ENCODE peak calls at places on chromosome 22, in nine cellular contexts. R, O, Y, X, Z, A, F, D and T are unnamed samples.
A peak's percentile ranks its signal among the peaks of the same experiment; 100 is the strongest.

GRCh38 chr22:42022162-42022847 is 23.7 kb downstream of the WBP2NL start:
- DNase-seq in Z (peak; percentile 56), R (no peak), A (no peak), O (no peak), F (no peak), D (no peak), Y (peak; percentile 51), X (no peak), T (peak; percentile 31)

GRCh38 chr22:22761963-22762772 is 117.8 kb downstream of the GGTLC2 start:
- DNase-seq in F (no peak), Z (no peak), O (no peak), X (no peak), Y (no peak), D (no peak), A (no peak), R (no peak), T (no peak)

GRCh38 chr22:34035209-34035608 is 114.9 kb upstream of the LARGE1 start:
- DNase-seq in D (no peak), A (no peak), X (no peak), Y (no peak), O (no peak), Z (no peak), F (no peak), R (no peak), T (no peak)

GRCh38 chr22:19932367-19933206 is 9.0 kb upstream of the COMT start:
- DNase-seq in A (no peak), F (no peak), D (no peak), Z (peak; percentile 22), R (peak; percentile 66), X (no peak), O (no peak), Y (no peak), T (no peak)

GRCh38 chr22:30636226-30637077 is 871 bp downstream of the SLC35E4 start:
- DNase-seq in Z (peak; percentile 66), A (peak; percentile 27), F (peak; percentile 8), R (peak; percentile 84), X (peak; percentile 9), Y (peak; percentile 43), O (peak; percentile 17), D (no peak), T (peak; percentile 48)

GRCh38 chr22:22520667-22521602 is 865 bp upstream of the ZNF280A start:
- DNase-seq in O (no peak), A (no peak), R (no peak), Z (no peak), D (no peak), X (no peak), Y (no peak), F (no peak), T (no peak)

GRCh38 chr22:44676441-44677298 is 25.3 kb upstream of the PRR5 start:
- DNase-seq in D (no peak), Z (no peak), X (no peak), R (no peak), A (no peak), O (no peak), F (no peak), Y (peak; percentile 74), T (no peak)

GRCh38 chr22:27970596-27971220 is 51.7 kb upstream of the PITPNB start:
- DNase-seq in F (no peak), Y (no peak), X (no peak), R (no peak), Z (no peak), D (no peak), O (no peak), A (no peak), T (no peak)

GRCh38 chr22:36365020-36365411 is 22.8 kb downstream of the MYH9 start:
- DNase-seq in F (peak; percentile 97), Z (peak; percentile 80), D (no peak), Y (peak; percentile 66), R (no peak), A (peak; percentile 75), X (no peak), O (peak; percentile 84), T (peak; percentile 71)

GRCh38 chr22:29149841-29150555 is 55.7 kb upstream of the EMID1 start:
- DNase-seq in Y (peak; percentile 20), A (no peak), Z (no peak), O (no peak), F (no peak), D (peak; percentile 46), X (no peak), R (peak; percentile 68), T (no peak)

GRCh38 chr22:48501231-48501750 is 1326.4 kb downstream of the BRD1 start:
- DNase-seq in X (no peak), A (no peak), Z (no peak), Y (no peak), R (peak; percentile 64), F (no peak), D (no peak), O (no peak), T (no peak)

GRCh38 chr22:24492391-24492790 is 2.7 kb upstream of the UPB1 start:
- DNase-seq in F (no peak), O (no peak), A (no peak), Z (no peak), Y (no peak), X (no peak), D (no peak), R (no peak), T (no peak)

GRCh38 chr22:21797444-21798221 is 62.0 kb upstream of the YPEL1 start:
- DNase-seq in O (no peak), X (no peak), A (no peak), Y (no peak), D (no peak), R (no peak), Z (no peak), F (peak; percentile 37), T (no peak)

GRCh38 chr22:35928273-35928798 is 100.3 kb downstream of the RBFOX2 start:
- DNase-seq in Z (no peak), O (no peak), X (no peak), Y (no peak), A (no peak), R (no peak), F (no peak), D (no peak), T (no peak)

GRCh38 chr22:48443680-48444079 is 1384.0 kb downstream of the BRD1 start:
- DNase-seq in Y (no peak), F (no peak), A (no peak), Z (no peak), D (no peak), R (peak; percentile 13), O (no peak), X (no peak), T (no peak)

DNA sequence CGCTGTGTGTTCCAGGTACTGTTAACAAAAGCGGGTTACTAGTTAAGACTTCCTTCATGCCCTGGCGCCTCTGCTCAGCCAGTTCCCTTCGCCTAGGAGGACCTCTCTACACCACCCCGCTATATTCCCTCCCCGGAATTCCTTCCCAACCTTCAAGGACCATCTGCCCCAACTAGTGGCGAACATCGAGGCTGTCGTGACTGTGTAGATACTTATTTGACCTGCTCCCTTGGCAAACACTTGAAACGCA is 450 bp upstream of the BCL2L13 start:
- DNase-seq in A (no peak), Y (no peak), D (no peak), X (no peak), O (no peak), F (no peak), R (peak; percentile 75), Z (peak; percentile 40), T (peak; percentile 36)
- TF ChIP-seq CTCF in A (no peak), Y (no peak), D (no peak), X (no peak), O (no peak), F (peak; percentile 9), R (no peak), Z (no peak), T (no peak)

GRCh38 chr22:37982938-37983859 is 1.2 kb downstream of the SOX10 start:
- DNase-seq in D (peak; percentile 57), O (no peak), X (peak; percentile 69), F (no peak), R (no peak), A (no peak), Z (no peak), Y (no peak), T (no peak)
- TF ChIP-seq CTCF in D (peak; percentile 71), O (no peak), X (peak; percentile 81), F (peak; percentile 39), R (no peak), A (no peak), Z (no peak), Y (no peak), T (no peak)

GRCh38 chr22:46846154-46846831 is 83.8 kb downstream of the TBC1D22A start:
- DNase-seq in F (no peak), A (no peak), D (no peak), X (no peak), Z (no peak), Y (no peak), O (no peak), R (no peak), T (no peak)

GRCh38 chr22:46846832-46847355 is 84.4 kb downstream of the TBC1D22A start:
- DNase-seq in Y (no peak), Z (no peak), F (peak; percentile 18), O (no peak), X (no peak), A (no peak), D (no peak), R (no peak), T (no peak)

GRCh38 chr22:46844606-46845210 is 82.3 kb downstream of the TBC1D22A start:
- DNase-seq in Z (no peak), F (no peak), X (no peak), R (no peak), O (no peak), Y (no peak), D (no peak), A (no peak), T (no peak)

GRCh38 chr22:46843691-46844297 is 81.3 kb downstream of the TBC1D22A start:
- DNase-seq in F (peak; percentile 28), Y (no peak), D (no peak), Z (no peak), X (no peak), R (no peak), O (no peak), A (no peak), T (no peak)

DNA sequence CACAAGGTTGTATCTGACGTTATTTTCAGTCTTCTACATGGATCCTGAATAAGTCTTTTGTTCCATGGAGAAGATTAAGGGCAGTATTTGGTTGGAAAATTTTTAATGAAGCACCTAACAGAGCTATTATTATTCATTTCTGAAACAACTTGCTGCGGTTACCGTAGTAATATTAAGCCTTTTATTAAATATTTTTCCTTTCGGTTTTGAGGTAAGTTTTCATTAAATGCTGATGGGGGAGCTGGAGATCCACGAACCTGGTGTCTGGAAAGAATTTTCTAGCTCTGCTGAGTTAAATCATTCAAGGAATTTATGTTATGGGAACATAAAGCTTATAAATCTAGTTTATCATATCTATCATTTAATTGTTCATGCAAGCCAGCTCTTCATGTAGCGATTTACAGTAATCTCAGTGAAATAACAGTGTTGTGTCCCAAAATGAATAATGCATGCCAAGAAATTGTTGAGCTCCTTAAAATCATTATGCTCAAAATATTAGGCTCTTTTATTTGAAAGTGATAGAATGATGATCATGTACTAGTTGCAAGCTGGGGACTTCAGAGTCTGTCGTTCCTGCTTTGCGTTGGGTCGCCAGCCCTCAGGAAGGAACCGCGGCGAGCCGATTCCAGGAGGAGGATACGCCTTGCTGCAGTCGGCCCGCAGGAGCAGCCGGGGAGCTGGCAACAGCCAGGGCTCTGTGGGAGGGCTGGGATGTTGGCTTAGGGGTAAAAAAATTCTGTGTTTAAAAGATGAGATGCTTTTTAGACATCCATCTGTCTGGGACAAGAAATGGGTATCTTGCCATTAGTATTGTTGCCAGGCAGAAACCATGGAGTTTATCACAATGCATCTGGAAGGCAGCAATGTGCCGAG is 83.1 kb downstream of the TBC1D22A start:
- DNase-seq in O (no peak), Z (no peak), X (no peak), R (no peak), F (peak; percentile 73), A (no peak), D (no peak), Y (no peak), T (no peak)
- TF ChIP-seq CTCF in O (no peak), Z (no peak), X (no peak), R (no peak), F (peak; percentile 56), A (peak; percentile 50), D (peak; percentile 65), Y (no peak), T (no peak)

GRCh38 chr22:37582526-37582925 is 2.6 kb upstream of the LGALS2 start:
- DNase-seq in Z (no peak), D (no peak), Y (no peak), O (no peak), F (no peak), X (no peak), R (no peak), A (no peak), T (no peak)
- TF ChIP-seq CTCF in Z (no peak), D (no peak), Y (no peak), O (no peak), F (no peak), X (no peak), R (no peak), A (no peak), T (no peak)